ENCODE peak calls at places on chromosomes 1 and 21, in seven cellular contexts. R is IMR-90, T is K562, C is HepG2, U is HCT116, V is H1, Y is GM12878. X is an unnamed sample.

GRCh38 chr1:39409055-39409816 is 82.2 kb upstream of the BMP8A start:
- DNase-seq in U (no peak), V (no peak), R (peak; percentile 75), C (peak; percentile 72), T (no peak), Y (no peak), X (peak; percentile 88)

GRCh38 chr1:12173631-12174121 is 6.9 kb downstream of the TNFRSF1B start:
- DNase-seq in R (peak; percentile 35), V (no peak), U (no peak), C (no peak), Y (no peak), T (peak; percentile 61), X (no peak)

GRCh38 chr1:184882649-184883303 is 91.5 kb downstream of the NIBAN1 start:
- DNase-seq in Y (no peak), R (no peak), C (no peak), U (no peak), T (no peak), V (peak; percentile 3), X (no peak)

GRCh38 chr21:38293765-38294164 is 37.0 kb downstream of the KCNJ15 start:
- DNase-seq in U (no peak), T (no peak), R (no peak), Y (no peak), V (no peak), C (peak; percentile 20), X (no peak)

GRCh38 chr1:208107817-208108608 is 136.2 kb downstream of the PLXNA2 start:
- DNase-seq in Y (no peak), U (no peak), C (no peak), R (peak; percentile 77), T (no peak), V (no peak), X (peak; percentile 49)

GRCh38 chr1:231387770-231388669 is 34.1 kb downstream of the EGLN1 start:
- DNase-seq in U (no peak), C (no peak), V (no peak), R (peak; percentile 27), T (no peak), Y (no peak), X (peak; percentile 88)

GRCh38 chr1:237041795-237042466 is at the start of gene RYR2:
- DNase-seq in V (peak; percentile 70), C (no peak), T (no peak), R (no peak), U (no peak), Y (no peak), X (no peak)

GRCh38 chr1:224177356-224177999 is 5.6 kb upstream of the DEGS1 start:
- DNase-seq in C (no peak), Y (no peak), R (no peak), V (no peak), T (no peak), U (no peak), X (no peak)

DNA sequence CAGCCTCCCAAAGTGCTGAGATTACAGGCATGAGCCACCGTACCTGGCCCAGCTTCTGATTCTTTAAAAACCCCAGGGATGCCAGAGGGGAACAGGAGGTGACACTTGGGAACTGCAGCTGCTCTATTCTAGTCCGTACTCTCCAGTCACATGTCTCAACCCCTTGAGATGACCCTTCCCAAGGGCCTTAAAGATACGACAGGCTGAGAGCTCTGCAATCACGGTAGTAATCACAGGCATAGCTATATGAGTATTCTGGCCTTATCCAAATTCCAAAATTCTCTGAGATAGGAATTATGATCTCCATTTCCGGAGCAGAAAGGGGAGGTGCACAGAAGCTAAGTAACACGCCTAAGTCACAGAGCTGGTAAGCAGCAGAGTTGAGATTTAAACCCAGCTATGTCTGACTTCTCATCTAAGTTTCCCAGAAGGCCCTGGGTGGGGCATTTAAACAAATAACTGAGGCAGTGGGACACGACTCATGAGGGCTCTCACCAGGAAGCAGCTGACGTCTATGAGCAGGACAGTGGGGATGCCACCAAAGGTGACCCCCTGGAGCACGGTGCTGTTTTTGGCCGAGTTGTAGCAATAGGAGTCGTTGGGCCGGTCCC is 5.2 kb downstream of the TMEM63A start:
- DNase-seq in U (no peak), R (no peak), V (no peak), Y (no peak), C (no peak), T (no peak), X (no peak)
- H3K4me1 ChIP-seq in U (peaks cover 83% of the 10 kb centered on the region), R (peaks cover 9% of the 10 kb centered on the region), V (peaks cover 16% of the 10 kb centered on the region), Y (peaks cover 24% of the 10 kb centered on the region), C (peaks cover 47% of the 10 kb centered on the region), T (peaks cover 30% of the 10 kb centered on the region), X (peaks cover 10% of the 10 kb centered on the region)

GRCh38 chr21:28375708-28376385 is 616.8 kb downstream of the LTN1 start:
- DNase-seq in C (no peak), T (no peak), V (no peak), U (no peak), R (peak; percentile 77), Y (no peak), X (peak; percentile 78)
- TF ChIP-seq POLR2A in C (no peak), T (no peak), V (no peak), U (no peak), R (no peak), Y (no peak), X (no peak)

DNA sequence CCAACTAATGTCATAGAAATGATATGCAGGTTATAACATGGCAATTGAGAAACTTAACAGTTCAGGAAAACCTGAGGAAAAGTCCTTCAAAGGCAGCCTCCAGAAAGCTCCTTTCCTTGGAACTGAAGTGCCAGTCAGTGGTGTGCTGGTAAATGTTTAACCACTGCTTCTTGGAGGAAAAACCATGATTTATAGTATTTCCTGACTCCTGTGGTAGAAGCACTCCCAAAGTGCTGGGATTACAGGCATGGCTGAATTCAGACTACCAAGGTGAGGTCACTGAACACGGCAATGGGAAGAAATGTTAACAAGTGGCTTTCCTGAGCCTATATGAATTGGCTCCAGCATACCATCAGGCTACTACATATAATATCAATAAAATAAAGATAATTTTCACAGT is 26.7 kb upstream of the ZNHIT6 start:
- DNase-seq in T (no peak), V (no peak), R (no peak), C (no peak), U (no peak), Y (no peak), X (no peak)
- H3K9ac ChIP-seq in T (no peak overlapping the region), V (no peak overlapping the region), R (no peak overlapping the region), C (no peak overlapping the region), U (no peak overlapping the region), Y (no peak overlapping the region), X (no peak overlapping the region)

DNA sequence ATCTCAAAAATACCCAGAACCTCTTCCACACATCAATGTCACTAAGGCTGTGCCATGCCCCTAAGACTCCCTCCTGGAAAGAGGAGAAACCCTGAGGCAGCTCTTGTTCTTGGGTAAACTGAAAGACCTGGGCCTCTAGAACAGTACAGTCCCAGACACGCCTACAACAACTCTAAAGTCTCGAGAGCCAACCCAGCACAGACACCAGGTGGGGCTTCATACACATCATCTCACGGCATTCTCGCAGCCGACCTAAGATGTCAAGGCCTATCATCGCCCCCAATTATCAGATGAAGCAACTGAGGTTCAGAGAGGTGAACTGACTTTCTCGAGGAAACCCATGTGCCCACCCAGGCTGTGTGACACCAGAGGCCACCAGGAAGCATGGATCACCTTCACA is 70.6 kb downstream of the MRPL37 start:
- DNase-seq in R (no peak), U (no peak), T (no peak), Y (no peak), C (no peak), V (no peak), X (no peak)
- H3K4me1 ChIP-seq in R (peaks cover 29% of the 10 kb centered on the region), U (peaks cover 7% of the 10 kb centered on the region), T (peaks cover 33% of the 10 kb centered on the region), Y (no peaks in the 10 kb centered on the region), C (peaks cover 14% of the 10 kb centered on the region), V (peaks cover 17% of the 10 kb centered on the region), X (peaks cover 15% of the 10 kb centered on the region)

GRCh38 chr1:54764132-54764921 is at the start of gene PARS2:
- DNase-seq in V (peak; percentile 97), Y (peak; percentile 97), R (peak; percentile 100), U (peak; percentile 99), C (peak; percentile 99), T (peak; percentile 99), X (peak; percentile 100)
- TF ChIP-seq POLR2A in V (peak; percentile 96), Y (peak; percentile 93), R (peak; percentile 89), U (peak; percentile 47), C (peak; percentile 96), T (peak; percentile 95), X (peak; percentile 72)

DNA sequence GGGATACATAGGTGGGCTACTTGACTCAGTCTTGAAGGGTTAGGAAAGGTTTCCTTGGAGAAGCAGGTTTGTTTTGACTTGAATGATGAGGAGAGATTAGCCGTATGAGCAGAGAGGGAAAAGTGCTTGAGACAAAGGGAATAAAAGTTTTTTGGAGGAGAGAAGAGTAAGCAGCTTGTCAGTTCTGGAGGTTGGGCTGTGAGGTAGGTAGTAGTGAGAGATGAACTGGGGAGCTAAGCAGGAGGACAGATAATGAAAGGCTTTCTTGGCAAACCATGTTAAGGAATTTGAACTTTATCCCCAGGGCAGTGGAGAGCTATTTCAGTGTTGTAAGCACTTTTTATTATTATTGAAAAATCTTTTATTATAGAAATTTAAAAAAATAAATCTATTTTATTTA is 3.6 kb downstream of the OSBPL9 start:
- DNase-seq in Y (no peak), U (no peak), R (no peak), T (no peak), V (no peak), C (peak; percentile 42), X (no peak)
- H3K9ac ChIP-seq in Y (no peak overlapping the region), U (no peak overlapping the region), R (no peak overlapping the region), T (no peak overlapping the region), V (no peak overlapping the region), C (peak overlapping the region; percentile 26), X (no peak overlapping the region)

DNA sequence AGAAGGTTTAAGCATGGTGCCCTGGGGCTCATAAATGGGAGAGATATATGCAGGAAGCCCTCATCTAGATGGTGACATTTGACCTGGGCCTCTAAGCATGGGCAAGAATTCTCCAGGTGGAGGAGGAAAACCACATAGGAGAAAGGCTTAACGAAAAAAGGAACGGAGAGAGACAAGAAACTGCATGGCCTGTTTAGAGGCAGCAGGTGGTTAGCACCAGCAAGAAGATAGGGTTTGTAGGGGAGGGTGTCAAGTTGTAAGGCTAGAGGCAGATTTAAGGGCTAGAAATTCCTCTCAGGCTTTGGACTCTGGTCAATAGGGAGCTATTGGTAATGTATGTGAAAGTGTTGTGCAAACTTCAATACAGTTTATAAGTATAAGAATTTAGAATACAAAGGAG is 8.2 kb upstream of the MAPKAPK2 start:
- DNase-seq in C (no peak), Y (no peak), U (no peak), R (no peak), T (no peak), V (no peak), X (no peak)
- H3K4me1 ChIP-seq in C (peaks cover 24% of the 10 kb centered on the region), Y (peaks cover 68% of the 10 kb centered on the region), U (peaks cover 3% of the 10 kb centered on the region), R (peaks cover 21% of the 10 kb centered on the region), T (peaks cover 34% of the 10 kb centered on the region), V (peaks cover 2% of the 10 kb centered on the region), X (peaks cover 10% of the 10 kb centered on the region)

X was measured in endothelial cell of umbilical vein.